ENCODE peak calls at places on chromosomes 4 and X, in four cellular contexts. M is A673, U is heart right ventricle, Z is B cell. V is an unnamed sample.

GRCh38 chrX:84118769-84119168 is 69.2 kb downstream of the RPS6KA6 start:
- DNase-seq in U (no peak), M (no peak), Z (no peak), V (no peak)

GRCh38 chr4:122500852-122501501 is 44.5 kb upstream of the IL2 start:
- DNase-seq in U (no peak), Z (no peak), M (no peak), V (no peak)

GRCh38 chr4:53537606-53538005 is 53.7 kb downstream of the LNX1 start:
- DNase-seq in U (no peak), Z (no peak), M (no peak), V (no peak)

GRCh38 chrX:118418811-118419251 is 72.9 kb downstream of the WDR44 start:
- DNase-seq in Z (no peak), M (no peak), U (no peak), V (no peak)

GRCh38 chrX:2841511-2841910 is 12.8 kb downstream of the GYG2 start:
- DNase-seq in Z (no peak), U (no peak), M (no peak), V (no peak)

GRCh38 chrX:104310084-104310483 is 55.4 kb upstream of the ESX1 start:
- DNase-seq in Z (no peak), U (no peak), M (peak; percentile 43), V (no peak)

GRCh38 chr4:67204441-67204840 is 340.9 kb downstream of the CENPC start:
- DNase-seq in U (no peak), Z (no peak), M (peak; percentile 76), V (no peak)

GRCh38 chr4:154314248-154314647 is 177.4 kb downstream of the DCHS2 start:
- DNase-seq in Z (no peak), U (no peak), M (peak; percentile 55), V (no peak)

GRCh38 chr4:85420831-85421230 is 54.1 kb upstream of the ARHGAP24 start:
- DNase-seq in Z (no peak), U (no peak), M (no peak), V (no peak)

GRCh38 chr4:55312491-55313101 is 33.4 kb upstream of the SRD5A3 start:
- DNase-seq in U (peak; percentile 59), Z (peak; percentile 28), M (peak; percentile 41), V (peak; percentile 33)

GRCh38 chr4:123107444-123108252 is 185.3 kb upstream of the NUDT6 start:
- DNase-seq in Z (no peak), U (no peak), M (no peak), V (no peak)

GRCh38 chr4:104966349-104967033 is 180.2 kb upstream of the TET2 start:
- DNase-seq in U (no peak), Z (peak; percentile 47), M (peak; percentile 9), V (no peak)

GRCh38 chr4:118280501-118281218 is 72.1 kb downstream of the PRSS12 start:
- DNase-seq in U (peak; percentile 25), Z (peak; percentile 59), M (peak; percentile 68), V (peak; percentile 35)

GRCh38 chrX:71366674-71367256 is 608 bp downstream of the TAF1 start:
- DNase-seq in U (peak; percentile 5), Z (peak; percentile 26), M (peak; percentile 23), V (peak; percentile 21)

GRCh38 chr4:791866-792630 is 33.9 kb downstream of the CPLX1 start:
- DNase-seq in Z (no peak), M (peak; percentile 52), U (no peak), V (no peak)

GRCh38 chr4:7968262-7968896 is 28.7 kb upstream of the AFAP1 start:
- DNase-seq in U (no peak), M (no peak), Z (no peak), V (no peak)

GRCh38 chr4:181524455-181524854 is 718.7 kb upstream of the TENM3 start:
- DNase-seq in Z (no peak), M (no peak), U (no peak), V (no peak)

GRCh38 chr4:75142850-75143249 is 209.9 kb downstream of the PARM1 start:
- DNase-seq in Z (no peak), U (no peak), M (no peak), V (no peak)
- TF ChIP-seq CTCF in Z (no peak), U (no peak), M (no peak), V (no peak)

DNA sequence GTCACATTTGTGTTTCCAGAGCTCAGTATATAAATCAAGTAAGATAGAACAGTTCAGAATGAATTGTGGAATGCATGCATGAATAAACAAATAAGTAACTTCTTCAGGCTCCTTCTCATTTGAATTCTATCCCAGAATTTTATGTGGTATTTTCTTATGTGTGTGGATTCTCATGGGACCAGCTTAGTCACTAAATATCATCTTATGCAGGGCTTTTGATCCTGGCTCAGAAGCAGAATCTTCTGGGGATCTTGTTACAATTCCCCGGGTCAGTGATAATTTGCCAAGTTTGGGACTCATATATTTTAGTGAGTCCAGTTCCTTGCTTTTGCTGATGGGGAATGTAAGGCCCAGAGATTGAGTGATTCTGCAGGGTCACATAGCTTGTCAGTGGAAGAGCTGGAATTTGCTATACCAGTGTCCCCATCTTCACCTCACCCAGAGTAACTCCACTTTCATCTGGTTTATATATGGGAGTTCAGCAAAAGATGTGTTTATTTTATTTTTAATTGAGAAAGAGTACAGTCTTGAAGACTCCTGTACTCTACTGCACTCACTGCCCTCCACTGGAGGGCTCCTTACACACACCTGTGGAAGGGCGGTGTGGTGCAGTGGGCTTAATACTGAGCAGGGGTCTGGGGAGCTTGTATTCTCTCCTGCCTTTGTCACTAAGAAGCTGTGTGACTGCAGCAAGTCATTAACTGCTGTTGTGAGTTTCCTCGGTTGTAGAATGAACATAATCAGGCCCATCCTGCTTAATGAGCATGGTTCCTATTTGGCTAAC is 198.2 kb upstream of the CXorf66 start:
- DNase-seq in Z (no peak), M (peak; percentile 52), U (no peak), V (no peak)
- TF ChIP-seq CTCF in Z (no peak), M (no peak), U (no peak), V (no peak)

GRCh38 chr4:6474053-6474568 is 1.7 kb upstream of the PPP2R2C start:
- DNase-seq in Z (no peak), M (no peak), U (no peak), V (no peak)
- TF ChIP-seq CTCF in Z (no peak), M (peak; percentile 37), U (no peak), V (no peak)

DNA sequence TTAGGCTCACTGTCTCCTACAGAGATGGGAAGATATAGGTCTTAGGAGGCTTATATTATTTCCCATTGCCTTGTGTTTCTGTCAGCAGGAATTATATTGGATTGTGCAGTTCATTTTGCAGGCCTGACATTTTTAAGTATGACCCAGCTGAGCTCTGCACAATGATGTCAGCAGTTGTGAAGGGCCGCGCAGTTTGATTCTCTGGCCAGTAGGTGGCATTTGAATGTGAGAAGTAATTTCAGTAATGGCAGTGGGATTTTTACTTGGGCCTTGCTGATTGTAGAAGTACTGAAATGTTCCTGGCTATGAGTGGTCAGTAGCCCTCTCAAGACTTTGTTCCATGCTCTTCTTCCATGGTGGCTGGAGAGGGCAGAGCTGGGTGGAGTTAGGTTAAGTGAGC is 247.2 kb upstream of the MTMR8 start:
- DNase-seq in U (no peak), Z (no peak), M (no peak), V (no peak)
- TF ChIP-seq CTCF in U (no peak), Z (no peak), M (peak; percentile 16), V (peak; percentile 9)

DNA sequence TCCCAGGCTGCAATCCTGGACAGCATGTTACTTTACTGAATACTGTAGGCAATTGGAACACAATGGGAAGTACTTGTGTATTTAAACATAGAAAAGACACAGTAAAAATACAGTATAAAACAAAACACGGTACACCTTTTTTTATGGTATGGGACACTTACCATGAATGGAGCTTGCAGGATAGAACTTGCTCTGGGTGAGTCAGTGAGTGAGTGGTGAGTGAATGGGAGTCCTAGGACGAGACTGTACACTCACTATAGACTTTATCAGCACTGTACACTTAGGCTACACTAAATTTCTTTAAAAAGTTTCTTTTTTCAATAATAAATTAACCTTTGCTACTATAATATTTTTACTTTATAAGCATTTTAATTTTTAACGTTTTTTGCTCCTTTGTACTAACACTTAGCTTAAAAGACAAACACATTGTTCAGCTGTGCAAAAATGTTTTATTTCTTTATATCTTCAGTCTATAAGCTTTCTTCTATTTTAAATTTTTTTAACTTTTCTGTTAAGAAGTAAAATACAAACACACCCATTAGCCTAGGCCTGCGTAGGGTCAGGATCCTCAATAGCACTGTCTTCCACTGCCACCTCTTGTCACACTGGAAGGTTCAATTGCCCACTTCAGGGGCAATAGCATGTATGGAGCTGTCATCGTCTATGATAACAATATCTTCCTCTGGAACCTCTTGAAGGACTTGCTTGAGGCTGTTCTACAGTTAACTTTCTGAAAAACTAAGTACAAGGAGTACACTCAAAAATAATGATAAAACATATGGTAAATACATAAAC is 293.5 kb upstream of the FSTL5 start:
- DNase-seq in M (no peak), Z (no peak), U (no peak), V (no peak)
- TF ChIP-seq CTCF in M (no peak), Z (no peak), U (no peak), V (no peak)

DNA sequence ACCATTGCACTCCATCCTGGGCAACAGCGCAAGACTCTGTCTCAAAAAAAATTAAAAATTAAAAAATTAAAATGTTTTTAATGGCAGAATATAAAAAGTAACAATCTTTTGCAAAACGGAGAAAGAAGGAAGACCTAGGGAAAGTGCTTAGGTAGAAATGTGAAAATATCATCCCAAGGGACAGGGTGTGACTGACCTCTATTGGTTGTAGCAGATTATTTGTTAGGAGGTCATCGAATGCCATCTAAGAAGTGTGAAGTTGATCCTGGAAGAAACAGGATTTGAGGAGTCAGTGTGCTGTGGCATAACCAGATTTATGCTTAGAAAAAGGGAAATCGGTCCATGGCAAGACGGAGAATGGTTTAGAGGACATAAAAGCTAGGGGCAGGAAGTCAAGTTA is 18.1 kb upstream of the C4orf36 start:
- DNase-seq in Z (no peak), U (no peak), M (no peak), V (no peak)
- TF ChIP-seq CTCF in Z (no peak), U (no peak), M (no peak), V (no peak)

GRCh38 chr4:22129454-22130075 is 181.0 kb upstream of the KCNIP4 start:
- DNase-seq in M (peak; percentile 37), Z (no peak), U (no peak), V (peak; percentile 21)
- TF ChIP-seq CTCF in M (peak; percentile 56), Z (no peak), U (peak; percentile 23), V (peak; percentile 18)

GRCh38 chr4:62548108-62548524 is 1348.0 kb downstream of the ADGRL3 start:
- DNase-seq in M (no peak), U (peak; percentile 49), Z (no peak), V (no peak)
- TF ChIP-seq CTCF in M (no peak), U (no peak), Z (no peak), V (no peak)

DNA sequence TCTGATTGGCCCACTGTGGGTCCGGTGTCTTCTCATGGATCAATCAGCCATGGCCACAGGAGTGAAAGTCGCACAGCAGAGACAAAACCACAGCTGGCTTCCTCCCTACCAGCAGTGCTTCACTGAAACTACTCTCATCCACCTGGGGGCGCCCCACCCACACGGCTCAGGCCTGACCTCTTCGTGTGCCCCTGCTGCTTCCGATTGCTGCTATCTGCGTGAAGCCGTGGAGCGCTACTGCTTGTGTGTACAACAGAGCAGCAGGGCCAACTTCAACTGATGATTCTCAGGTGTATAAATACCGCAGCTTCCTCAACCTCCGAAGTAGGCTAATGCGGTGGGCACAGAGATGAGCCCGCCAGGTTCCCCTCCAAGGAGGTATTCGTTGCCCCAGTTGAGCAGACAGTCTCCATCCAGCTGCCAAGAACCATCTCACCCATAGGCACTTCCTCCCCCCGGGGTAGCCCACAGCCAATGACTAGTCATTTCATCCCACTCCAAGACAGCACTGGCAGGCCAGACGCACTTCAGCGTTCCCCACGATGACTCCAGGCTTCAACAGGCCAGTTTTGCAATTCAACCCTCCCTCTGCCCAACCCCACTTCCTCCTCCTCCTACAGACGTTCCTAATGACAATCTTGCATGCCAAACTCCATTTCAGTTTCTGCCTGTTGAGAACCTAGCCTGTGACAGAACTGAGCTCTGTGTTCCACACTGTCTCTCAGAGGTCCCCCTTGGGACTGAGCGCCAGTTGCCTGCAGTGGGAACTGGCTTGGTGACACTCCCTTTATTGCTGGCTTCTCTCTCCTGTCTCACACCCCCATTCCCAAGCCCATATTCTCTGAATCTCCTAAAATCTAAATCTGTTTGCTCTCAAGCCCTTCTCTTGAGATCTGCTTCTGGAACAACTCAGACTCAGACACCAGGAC is 41.3 kb upstream of the ATP6AP2 start:
- DNase-seq in U (peak; percentile 18), Z (peak; percentile 52), M (peak; percentile 44), V (peak; percentile 39)
- TF ChIP-seq CTCF in U (no peak), Z (peak; percentile 41), M (peak; percentile 53), V (no peak)